ENCODE peak calls at places on chromosome 3, in five cellular contexts. L, S, E, V and G are unnamed samples.

GRCh38 chr3:171416061-171416460 is 44.1 kb downstream of the TNIK start:
- DNase-seq in V (no peak), S (no peak), L (no peak), E (no peak), G (no peak)

GRCh38 chr3:23723153-23723552 is 82.6 kb upstream of the UBE2E1 start:
- DNase-seq in L (no peak), V (no peak), E (no peak), S (no peak), G (no peak)

GRCh38 chr3:52310861-52311566 is 5.1 kb upstream of the DNAH1 start:
- DNase-seq in S (no peak), L (no peak), V (no peak), E (peak), G (no peak)

GRCh38 chr3:73294532-73294931 is 233.1 kb downstream of the EBLN2 start:
- DNase-seq in L (peak), S (no peak), V (no peak), E (no peak), G (peak)

GRCh38 chr3:33144433-33144832 is 30.6 kb downstream of the CRTAP start:
- DNase-seq in S (no peak), V (no peak), E (peak), L (peak), G (peak)

GRCh38 chr3:145176907-145177306 is 984.1 kb downstream of the PLOD2 start:
- DNase-seq in V (no peak), E (no peak), L (no peak), S (no peak), G (no peak)

GRCh38 chr3:143831208-143831607 is 17.1 kb downstream of the SLC9A9 start:
- DNase-seq in L (no peak), V (no peak), E (peak), S (no peak), G (no peak)

GRCh38 chr3:159861369-159861987 is 127.2 kb upstream of the IL12A start:
- DNase-seq in S (no peak), L (peak), V (no peak), E (no peak), G (no peak)

GRCh38 chr3:122235147-122235546 is 51.7 kb downstream of the CASR start:
- DNase-seq in V (no peak), E (no peak), L (no peak), S (no peak), G (no peak)

GRCh38 chr3:58728723-58729122 is 62.1 kb upstream of the FAM3D start:
- DNase-seq in V (no peak), E (no peak), S (no peak), L (no peak), G (no peak)

GRCh38 chr3:5646030-5646368 is 458.5 kb downstream of the EDEM1 start:
- DNase-seq in V (no peak), S (no peak), E (no peak), L (peak), G (no peak)

GRCh38 chr3:187636528-187636927 is 33.7 kb downstream of the SST start:
- DNase-seq in L (no peak), S (no peak), V (no peak), E (no peak), G (no peak)

GRCh38 chr3:72303926-72304325 is 519.0 kb upstream of the PROK2 start:
- DNase-seq in L (peak), E (no peak), S (no peak), V (no peak), G (no peak)

GRCh38 chr3:46865546-46865945 is 2.3 kb upstream of the MYL3 start:
- DNase-seq in V (no peak), S (no peak), E (no peak), L (no peak), G (no peak)

GRCh38 chr3:193778676-193779075 is 185.7 kb downstream of the OPA1 start:
- DNase-seq in L (no peak), E (no peak), V (no peak), S (no peak), G (no peak)

GRCh38 chr3:142888099-142888483 is 792 bp downstream of the PCOLCE2 start:
- DNase-seq in S (peak), V (no peak), L (no peak), E (peak), G (no peak)

GRCh38 chr3:196422976-196423781 is 9.0 kb downstream of the UBXN7 start:
- DNase-seq in V (no peak), S (peak), L (no peak), E (peak), G (no peak)

GRCh38 chr3:149247025-149247710 is 25.5 kb upstream of the CP start:
- DNase-seq in V (no peak), L (no peak), E (no peak), S (no peak), G (no peak)

GRCh38 chr3:141941093-141941492 is 64.7 kb downstream of the ATP1B3 start:
- DNase-seq in V (no peak), S (no peak), L (no peak), E (no peak), G (no peak)

GRCh38 chr3:113287818-113288648 is 76.7 kb downstream of the BOC start:
- DNase-seq in E (peak), V (peak), L (peak), S (peak), G (peak)

GRCh38 chr3:161854232-161854771 is 357.7 kb downstream of the OTOL1 start:
- DNase-seq in L (peak), S (no peak), V (no peak), E (peak), G (peak)

GRCh38 chr3:58994746-58995330 is 55.0 kb downstream of the CFAP20DC start:
- DNase-seq in E (peak), S (peak), L (peak), V (no peak), G (peak)

GRCh38 chr3:56423537-56424209 is 44.6 kb downstream of the ERC2 start:
- DNase-seq in S (no peak), L (no peak), E (peak), V (no peak), G (no peak)

GRCh38 chr3:146326875-146327543 is 76.1 kb upstream of the PLSCR4 start:
- DNase-seq in S (no peak), L (peak), E (peak), V (no peak), G (no peak)

GRCh38 chr3:138118863-138119766 is 3.7 kb upstream of the DZIP1L start:
- DNase-seq in S (peak), V (peak), L (peak), E (peak), G (peak)

GRCh38 chr3:182284793-182285192 is 508.5 kb upstream of the ATP11B start:
- DNase-seq in L (no peak), S (peak), E (no peak), V (no peak), G (peak)

GRCh38 chr3:137746808-137747207 is 17.3 kb upstream of the SOX14 start:
- DNase-seq in S (no peak), V (no peak), E (no peak), L (peak), G (no peak)

GRCh38 chr3:29067014-29067413 is 213.9 kb upstream of the RBMS3 start:
- DNase-seq in E (no peak), S (no peak), L (no peak), V (no peak), G (no peak)

GRCh38 chr3:123941150-123941941 is 19.7 kb downstream of the CCDC14 start:
- DNase-seq in L (no peak), S (no peak), V (no peak), E (no peak), G (no peak)

GRCh38 chr3:140501054-140501769 is 176.7 kb upstream of the TRIM42 start:
- DNase-seq in S (no peak), V (no peak), E (no peak), L (no peak), G (no peak)

GRCh38 chr3:126476166-126476975 is 680 bp upstream of the ZXDC start:
- DNase-seq in V (no peak), L (no peak), E (no peak), S (peak), G (peak)

GRCh38 chr3:137792633-137793271 is 28.6 kb downstream of the SOX14 start:
- DNase-seq in L (peak), E (peak), S (no peak), V (no peak), G (peak)

GRCh38 chr3:18389108-18389733 is 35.9 kb downstream of the SATB1 start:
- DNase-seq in L (peak), S (peak), V (no peak), E (peak), G (no peak)

GRCh38 chr3:169104541-169104940 is 559.0 kb downstream of the MECOM start:
- DNase-seq in E (peak), S (no peak), L (no peak), V (no peak), G (no peak)

GRCh38 chr3:32998631-32999451 is 47.4 kb downstream of the CCR4 start:
- DNase-seq in E (no peak), S (no peak), V (no peak), L (no peak), G (no peak)

GRCh38 chr3:5051772-5052171 is 70.3 kb upstream of the ARL8B start:
- DNase-seq in V (no peak), E (no peak), L (no peak), S (peak), G (no peak)

GRCh38 chr3:58965870-58966269 is 84.0 kb downstream of the CFAP20DC start:
- DNase-seq in E (no peak), V (no peak), S (no peak), L (no peak), G (no peak)